ENCODE peak calls at places on chromosomes 2 and 18, in nine cellular contexts. E is H1; A is CD4-positive, alpha-beta memory T cell; U is WTC11; W is stimulated activated CD4-positive, alpha-beta T cell treated with anti-CD3 and anti-CD28 coated beads, Interleukin-1b, Interleukin-23, amount 100 ng/mL, for 48 hours; Y is stimulated activated CD8-positive, alpha-beta memory T cell treated with anti-CD3 and anti-CD28 coated beads, Interleukin-4, amount 100 ng/mL, for 4 hours; S is neural progenitor cell; L is NCI-H446 treated with DMSO at 0.1 percent for 48 hours; D is amniotic epithelial cell. G is an unnamed sample.
A peak's percentile ranks its signal among the peaks of the same experiment; 100 is the strongest.

GRCh38 chr2:12265646-12266045 is 451.1 kb upstream of the TRIB2 start:
- DNase-seq in E (no peak), A (no peak), U (no peak), W (no peak), Y (no peak), S (no peak), L (no peak), D (peak; percentile 33), G (no peak)

GRCh38 chr2:231687133-231687852 is 21.0 kb upstream of the PTMA start:
- DNase-seq in E (peak; percentile 75), A (no peak), U (peak; percentile 92), W (peak; percentile 66), Y (peak; percentile 38), S (peak; percentile 93), L (no peak), D (peak; percentile 34), G (no peak)

GRCh38 chr2:111705711-111706323 is 178.2 kb downstream of the ANAPC1 start:
- DNase-seq in E (peak; percentile 79), A (no peak), U (peak; percentile 53), W (peak; percentile 79), Y (no peak), S (peak; percentile 90), L (no peak), D (peak; percentile 73), G (peak; percentile 72)

GRCh38 chr2:7180641-7181370 is 263.6 kb downstream of the RNF144A start:
- DNase-seq in E (no peak), A (no peak), U (no peak), W (no peak), Y (no peak), S (no peak), L (no peak), D (peak; percentile 34), G (no peak)

GRCh38 chr2:38750011-38750792 is 959 bp downstream of the SRSF7 start:
- DNase-seq in E (no peak), A (peak; percentile 51), U (peak; percentile 23), W (peak; percentile 39), Y (no peak), S (peak; percentile 63), L (no peak), D (peak; percentile 29), G (peak; percentile 26)

GRCh38 chr18:25503567-25504081 is 151.7 kb upstream of the ZNF521 start:
- DNase-seq in E (peak; percentile 9), A (no peak), U (peak; percentile 21), W (no peak), Y (no peak), S (peak; percentile 57), L (peak; percentile 8), D (peak; percentile 90), G (no peak)

GRCh38 chr2:114661926-114662670 is 219.7 kb downstream of the DPP10 start:
- DNase-seq in E (no peak), A (no peak), U (peak; percentile 41), W (no peak), Y (no peak), S (peak; percentile 38), L (no peak), D (no peak), G (no peak)

GRCh38 chr2:33081691-33082090 is 134.9 kb downstream of the LTBP1 start:
- DNase-seq in E (no peak), A (no peak), U (no peak), W (no peak), Y (no peak), S (no peak), L (no peak), D (no peak), G (no peak)

GRCh38 chr18:48991299-48992055 is 40.7 kb upstream of the SMAD7 start:
- DNase-seq in E (no peak), A (no peak), U (no peak), W (no peak), Y (no peak), S (no peak), L (no peak), D (no peak), G (no peak)

GRCh38 chr2:3491306-3491705 is 28.0 kb downstream of the ADI1 start:
- DNase-seq in E (no peak), A (no peak), U (no peak), W (no peak), Y (no peak), S (no peak), L (no peak), D (no peak), G (no peak)

GRCh38 chr18:30376515-30376914 is 666.0 kb downstream of the DSC3 start:
- DNase-seq in E (no peak), A (no peak), U (peak; percentile 62), W (no peak), Y (no peak), S (peak; percentile 43), L (no peak), D (peak; percentile 41), G (no peak)

GRCh38 chr2:169765523-169765922 is 31.9 kb downstream of the KLHL23 start:
- DNase-seq in E (no peak), A (no peak), U (no peak), W (no peak), Y (no peak), S (no peak), L (no peak), D (peak; percentile 36), G (no peak)

GRCh38 chr2:116133563-116133962 is 1680.9 kb upstream of the DDX18 start:
- DNase-seq in E (no peak), A (no peak), U (no peak), W (no peak), Y (no peak), S (no peak), L (no peak), D (no peak), G (no peak)

GRCh38 chr18:60965856-60966255 is 367.4 kb upstream of the CDH20 start:
- DNase-seq in E (no peak), A (no peak), U (no peak), W (no peak), Y (no peak), S (peak; percentile 5), L (no peak), D (no peak), G (no peak)

GRCh38 chr2:42562474-42563144 is 5.8 kb upstream of the MTA3 start:
- DNase-seq in E (no peak), A (no peak), U (no peak), W (no peak), Y (no peak), S (no peak), L (no peak), D (no peak), G (no peak)

GRCh38 chr2:85875613-85876012 is 13.2 kb downstream of the ST3GAL5 start:
- DNase-seq in E (no peak), A (no peak), U (no peak), W (no peak), Y (no peak), S (no peak), L (no peak), D (no peak), G (no peak)

GRCh38 chr2:119483896-119484718 is 40.2 kb downstream of the SCTR start:
- DNase-seq in E (no peak), A (no peak), U (no peak), W (no peak), Y (no peak), S (no peak), L (no peak), D (no peak), G (no peak)

GRCh38 chr18:46488472-46489213 is 168.4 kb downstream of the LOXHD1 start:
- DNase-seq in E (no peak), A (no peak), U (no peak), W (no peak), Y (no peak), S (no peak), L (peak; percentile 74), D (no peak), G (no peak)

GRCh38 chr2:148699830-148700229 is 55.3 kb downstream of the EPC2 start:
- DNase-seq in E (no peak), A (no peak), U (no peak), W (no peak), Y (no peak), S (no peak), L (no peak), D (no peak), G (no peak)

GRCh38 chr2:12543452-12544220 is 173.1 kb upstream of the TRIB2 start:
- DNase-seq in E (no peak), A (no peak), U (no peak), W (no peak), Y (no peak), S (no peak), L (no peak), D (peak; percentile 91), G (no peak)

GRCh38 chr2:240398711-240399267 is 36.7 kb upstream of the GPC1 start:
- DNase-seq in E (no peak), A (no peak), U (no peak), W (no peak), Y (no peak), S (no peak), L (no peak), D (no peak), G (no peak)

GRCh38 chr2:108182489-108182888 is 57.3 kb upstream of the SULT1C3 start:
- DNase-seq in E (peak; percentile 44), A (no peak), U (peak; percentile 76), W (no peak), Y (no peak), S (peak; percentile 72), L (no peak), D (no peak), G (no peak)

GRCh38 chr2:127653421-127654083 is 7.6 kb downstream of the GPR17 start:
- DNase-seq in E (no peak), A (peak; percentile 19), U (no peak), W (no peak), Y (no peak), S (no peak), L (no peak), D (no peak), G (no peak)

GRCh38 chr2:45935791-45936622 is 284.5 kb downstream of the PRKCE start:
- DNase-seq in E (no peak), A (no peak), U (peak; percentile 82), W (peak; percentile 57), Y (peak; percentile 0), S (peak; percentile 90), L (peak; percentile 92), D (peak; percentile 95), G (peak; percentile 84)

GRCh38 chr2:200406379-200406778 is 99.9 kb downstream of the SPATS2L start:
- DNase-seq in E (no peak), A (no peak), U (no peak), W (no peak), Y (no peak), S (no peak), L (no peak), D (no peak), G (no peak)

GRCh38 chr18:59631583-59632181 is 65.5 kb downstream of the CCBE1 start:
- DNase-seq in E (no peak), A (no peak), U (peak; percentile 51), W (no peak), Y (no peak), S (peak; percentile 69), L (no peak), D (peak; percentile 44), G (no peak)

GRCh38 chr18:55685638-55686037 is 97.6 kb upstream of the TCF4 start:
- DNase-seq in E (no peak), A (no peak), U (no peak), W (no peak), Y (no peak), S (no peak), L (no peak), D (no peak), G (no peak)

GRCh38 chr18:21117385-21118135 is 5.9 kb upstream of the ROCK1 start:
- DNase-seq in E (no peak), A (no peak), U (no peak), W (no peak), Y (no peak), S (no peak), L (no peak), D (peak; percentile 100), G (no peak)

GRCh38 chr2:42639340-42640077 is 71.1 kb downstream of the MTA3 start:
- DNase-seq in E (no peak), A (no peak), U (no peak), W (no peak), Y (no peak), S (no peak), L (no peak), D (no peak), G (no peak)

GRCh38 chr2:132977812-132978529 is 308.0 kb upstream of the LYPD1 start:
- DNase-seq in E (no peak), A (no peak), U (no peak), W (no peak), Y (no peak), S (no peak), L (no peak), D (peak; percentile 10), G (no peak)

GRCh38 chr2:164734196-164734595 is 107.4 kb downstream of the COBLL1 start:
- DNase-seq in E (no peak), A (no peak), U (no peak), W (no peak), Y (no peak), S (peak; percentile 40), L (no peak), D (no peak), G (no peak)

G was measured in H54.